ENCODE peak calls at places on chromosomes 2 and 18, in eight cellular contexts. H is fibroblast of mammary gland; J is H7; V is mucosa of descending colon; F is upper lobe of left lung; X is tibial artery; A is effector memory CD4-positive, alpha-beta T cell; B is aorta. K is an unnamed sample.

GRCh38 chr2:195382186-195382585 is 274.8 kb upstream of the SLC39A10 start:
- DNase-seq in V (no peak), B (no peak), H (no peak), J (no peak), X (no peak), A (peak), F (no peak), K (no peak)

GRCh38 chr2:69032336-69032735 is 19.4 kb downstream of the ANTXR1 start:
- DNase-seq in J (no peak), B (no peak), V (no peak), X (no peak), F (no peak), H (no peak), A (no peak), K (no peak)

GRCh38 chr2:65277791-65278449 is 50.3 kb downstream of the ACTR2 start:
- DNase-seq in H (peak), B (no peak), X (no peak), V (no peak), A (no peak), J (no peak), F (peak), K (no peak)

GRCh38 chr2:230722207-230722606 is 9.6 kb downstream of the CAB39 start:
- DNase-seq in A (no peak), B (no peak), H (no peak), V (no peak), X (no peak), F (no peak), J (no peak), K (no peak)

GRCh38 chr2:71697106-71698010 is 244.0 kb downstream of the DYSF start:
- DNase-seq in F (no peak), B (no peak), H (no peak), V (no peak), A (no peak), X (no peak), J (no peak), K (no peak)

GRCh38 chr2:189541591-189541990 is 39.0 kb downstream of the SLC40A1 start:
- DNase-seq in X (no peak), B (no peak), F (no peak), V (no peak), J (no peak), H (no peak), A (no peak), K (peak)

GRCh38 chr2:23445450-23445868 is 60.5 kb downstream of the KLHL29 start:
- DNase-seq in B (no peak), F (no peak), J (no peak), X (no peak), A (no peak), H (peak), V (no peak), K (no peak)

GRCh38 chr2:85930129-85931124 is 41.6 kb upstream of the ST3GAL5 start:
- DNase-seq in B (no peak), H (no peak), V (no peak), J (no peak), F (no peak), X (peak), A (no peak), K (no peak)

GRCh38 chr2:133561045-133561852 is 7.0 kb downstream of the NCKAP5 start:
- DNase-seq in V (no peak), A (no peak), F (no peak), H (peak), B (no peak), J (no peak), X (no peak), K (peak)

GRCh38 chr18:55900380-55900779 is 312.4 kb upstream of the TCF4 start:
- DNase-seq in J (no peak), A (no peak), H (no peak), X (no peak), F (no peak), B (no peak), V (no peak), K (no peak)

GRCh38 chr18:57352761-57353136 is 392 bp downstream of the ST8SIA3 start:
- DNase-seq in A (no peak), B (no peak), X (no peak), J (peak), H (no peak), F (no peak), V (no peak), K (no peak)

DNA sequence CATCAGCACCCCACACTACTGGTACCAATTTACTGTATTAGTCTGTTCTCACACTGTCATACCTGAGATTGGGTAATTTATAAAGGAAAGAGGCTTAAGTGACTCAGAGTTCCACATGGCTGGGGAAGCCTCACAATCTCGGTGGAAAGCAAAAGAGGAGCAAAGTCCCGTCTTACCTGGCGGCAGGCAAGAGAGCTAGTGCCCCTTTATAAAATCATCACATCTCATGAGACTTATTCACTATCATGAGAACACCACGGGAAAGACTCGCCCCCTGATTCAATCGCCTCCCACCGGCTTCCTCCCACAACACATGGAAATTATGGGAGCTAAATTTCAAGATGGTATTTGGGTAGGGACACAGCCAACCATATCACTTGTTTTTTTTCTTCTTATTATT is 717.2 kb downstream of the TRIB2 start:
- DNase-seq in H (no peak), X (no peak), J (no peak), B (no peak), V (no peak), F (no peak), A (no peak), K (no peak)
- H3K4me3 ChIP-seq in H (no peak), X (no peak), J (no peak), B (no peak), V (no peak), F (no peak), A (no peak), K (no peak)

GRCh38 chr2:219123356-219124143 is 37.1 kb downstream of the NHEJ1 start:
- DNase-seq in F (no peak), B (no peak), H (no peak), X (no peak), V (peak), J (no peak), A (no peak), K (no peak)
- H3K4me3 ChIP-seq in F (no peak), B (no peak), H (no peak), X (no peak), V (no peak), J (no peak), A (no peak), K (no peak)

GRCh38 chr2:206088248-206088647 is 2.3 kb upstream of the INO80D start:
- DNase-seq in X (no peak), B (no peak), F (no peak), H (no peak), A (no peak), V (no peak), J (no peak), K (no peak)
- H3K4me3 ChIP-seq in X (no peak), B (no peak), F (no peak), H (no peak), A (no peak), V (no peak), J (no peak), K (no peak)

DNA sequence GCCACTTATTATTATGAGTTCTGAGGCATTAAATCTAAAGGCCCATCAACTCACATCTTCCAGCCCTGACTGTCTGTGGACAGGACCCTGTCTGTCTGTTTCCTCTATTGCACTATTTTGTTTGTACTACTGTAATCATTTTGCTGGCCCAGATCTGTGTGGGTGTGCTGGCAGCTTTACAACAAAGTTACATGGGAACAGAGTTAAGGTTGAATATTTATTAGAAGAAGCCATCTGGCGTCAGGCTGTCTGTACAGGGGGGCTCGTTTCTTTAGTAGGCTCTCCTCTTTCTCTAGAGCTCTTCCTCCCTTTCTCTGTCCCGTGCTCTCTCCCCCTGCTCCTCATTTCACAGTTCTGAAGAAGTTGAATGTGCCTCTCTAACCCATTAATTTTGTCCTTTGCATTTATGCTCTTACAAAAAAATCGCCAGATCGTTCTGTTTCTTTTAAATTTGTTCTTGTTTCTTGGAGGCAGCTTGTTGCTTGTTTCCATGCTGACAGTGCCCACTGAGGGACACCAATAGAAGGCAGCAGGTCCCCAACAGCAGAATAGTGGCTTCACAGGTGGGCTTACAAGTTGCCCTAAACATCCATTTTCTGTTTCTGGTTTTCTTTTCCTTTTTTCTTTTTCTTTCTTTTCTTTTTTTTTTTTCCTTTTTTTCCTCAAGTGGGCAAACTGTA is 315.2 kb upstream of the ZEB2 start:
- DNase-seq in V (no peak), H (peak), J (no peak), A (no peak), F (no peak), X (no peak), B (no peak), K (peak)
- H3K4me3 ChIP-seq in V (no peak), H (peak), J (no peak), A (no peak), F (no peak), X (no peak), B (no peak), K (no peak)

GRCh38 chr2:173881886-173882285 is 83.3 kb downstream of the SP3 start:
- DNase-seq in X (no peak), F (no peak), H (no peak), A (no peak), B (no peak), J (no peak), V (no peak), K (no peak)
- H3K4me3 ChIP-seq in X (no peak), F (no peak), H (no peak), A (no peak), B (no peak), J (no peak), V (no peak), K (no peak)

DNA sequence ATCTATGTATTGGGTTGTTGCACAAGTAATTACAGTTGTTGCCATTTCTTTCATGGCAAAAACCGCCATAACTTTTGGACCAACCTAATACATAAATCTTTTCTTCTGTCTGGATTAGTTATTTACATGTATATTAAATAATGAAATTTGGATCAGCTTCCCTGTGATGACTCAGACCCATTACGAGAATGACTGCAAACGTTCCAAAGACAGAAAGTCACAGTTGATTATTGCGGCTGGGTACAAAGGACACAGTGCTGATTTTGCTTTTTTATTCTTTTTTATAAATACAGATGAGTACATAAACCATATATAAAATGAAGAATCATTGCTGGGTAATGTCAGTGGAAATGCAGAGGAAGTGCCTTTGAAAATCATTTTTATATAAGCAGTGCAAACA is 126.2 kb downstream of the TWIST2 start:
- DNase-seq in V (no peak), H (peak), J (no peak), X (no peak), B (no peak), A (no peak), F (no peak), K (no peak)
- H3K4me3 ChIP-seq in V (no peak), H (no peak), J (no peak), X (no peak), B (no peak), A (no peak), F (no peak), K (no peak)